ENCODE peak calls at places on chromosomes 13 and 19, in four cellular contexts. T is hepatocyte; C is activated naive CD4-positive, alpha-beta T cell treated with anti-CD3 and anti-CD28 coated beads, Interleukin-2, amount 50 U/mL, for 72 hours; Q is kidney epithelial cell. W is an unnamed sample.

GRCh38 chr19:7850429-7850819 is 20.4 kb downstream of the EVI5L start:
- DNase-seq in C (no peak), Q (no peak), T (no peak), W (no peak)

GRCh38 chr13:70218618-70219017 is 110.4 kb upstream of the KLHL1 start:
- DNase-seq in C (no peak), Q (no peak), T (no peak), W (no peak)

GRCh38 chr13:55777612-55778011 is 1363.1 kb upstream of the PRR20A start:
- DNase-seq in Q (no peak), T (no peak), C (no peak), W (no peak)

GRCh38 chr13:114122591-114123211 is 9.7 kb downstream of the RASA3 start:
- DNase-seq in Q (no peak), T (no peak), C (no peak), W (no peak)

GRCh38 chr13:33099860-33100259 is 83.6 kb downstream of the KL start:
- DNase-seq in Q (no peak), C (no peak), T (no peak), W (no peak)

GRCh38 chr13:91240341-91240740 is 107.1 kb upstream of the MIR17HG start:
- DNase-seq in T (no peak), Q (no peak), C (no peak), W (no peak)

GRCh38 chr13:109715902-109716301 is 70.5 kb downstream of the IRS2 start:
- DNase-seq in T (peak; percentile 52), C (no peak), Q (no peak), W (no peak)

GRCh38 chr19:47560999-47561398 is 11.9 kb downstream of the ZNF541 start:
- DNase-seq in Q (no peak), T (no peak), C (no peak), W (no peak)

GRCh38 chr13:49302222-49302621 is 54.5 kb downstream of the CDADC1 start:
- DNase-seq in C (no peak), Q (no peak), T (no peak), W (no peak)

GRCh38 chr19:45508931-45509691 is 1.8 kb downstream of the VASP start:
- DNase-seq in T (peak; percentile 69), C (peak; percentile 85), Q (no peak), W (peak; percentile 69)

GRCh38 chr19:34274827-34275625 is 20.7 kb downstream of the GARRE1 start:
- DNase-seq in C (no peak), Q (no peak), T (no peak), W (no peak)

GRCh38 chr13:110536006-110536693 is 25.4 kb downstream of the RAB20 start:
- DNase-seq in T (no peak), Q (no peak), C (no peak), W (no peak)

GRCh38 chr19:33385956-33386355 is 12.4 kb downstream of the CEBPG start:
- DNase-seq in C (no peak), Q (no peak), T (no peak), W (no peak)

GRCh38 chr13:113849546-113849945 is 14.3 kb downstream of the GAS6 start:
- DNase-seq in C (no peak), Q (no peak), T (no peak), W (no peak)

GRCh38 chr13:28408235-28408848 is 86.6 kb downstream of the FLT1 start:
- DNase-seq in Q (no peak), C (no peak), T (peak; percentile 50), W (no peak)

GRCh38 chr19:38265213-38265861 is 964 bp downstream of the SPINT2 start:
- DNase-seq in T (peak; percentile 48), C (no peak), Q (no peak), W (no peak)

GRCh38 chr19:16193466-16193865 is 4.2 kb upstream of the AP1M1 start:
- DNase-seq in C (no peak), Q (no peak), T (no peak), W (no peak)

GRCh38 chr13:36965767-36966166 is 33.4 kb downstream of the ALG5 start:
- DNase-seq in C (no peak), T (no peak), Q (peak; percentile 56), W (no peak)

GRCh38 chr13:50339291-50339690 is 324.0 kb downstream of the KCNRG start:
- DNase-seq in Q (no peak), C (no peak), T (no peak), W (no peak)

GRCh38 chr13:112932971-112933370 is 36.0 kb upstream of the MCF2L start:
- DNase-seq in C (no peak), T (no peak), Q (no peak), W (no peak)

GRCh38 chr19:1449467-1450442 is at the start of gene APC2:
- DNase-seq in C (no peak), Q (no peak), T (peak; percentile 49), W (no peak)

GRCh38 chr13:62910541-62910940 is 1494.9 kb upstream of the PCDH20 start:
- DNase-seq in T (no peak), Q (no peak), C (no peak), W (no peak)

GRCh38 chr13:70580825-70581224 is 472.6 kb upstream of the KLHL1 start:
- DNase-seq in C (no peak), Q (no peak), T (no peak), W (no peak)

W was measured in GM12878.